ENCODE peak calls at places on chromosomes 12 and 14, in eight cellular contexts. X is uterus, E is prostate gland, S is testis, L is breast epithelium, G is adrenal gland, N is stomach, O is heart left ventricle. W is an unnamed sample.

GRCh38 chr12:24760162-24760561 is 188.7 kb downstream of the BCAT1 start:
- DNase-seq in X (no peak), E (no peak), S (no peak), L (peak), G (no peak), N (no peak), O (no peak), W (no peak)

GRCh38 chr12:121334513-121335343 is 17.5 kb downstream of the ANAPC5 start:
- DNase-seq in X (no peak), E (peak), S (peak), L (no peak), G (peak), N (no peak), O (no peak), W (no peak)

GRCh38 chr14:32933943-32934890 is 4.5 kb upstream of the NPAS3 start:
- DNase-seq in X (peak), E (no peak), S (peak), L (no peak), G (peak), N (no peak), O (peak), W (no peak)

GRCh38 chr12:132289356-132290202 is 39.8 kb downstream of the GALNT9 start:
- DNase-seq in X (no peak), E (peak), S (no peak), L (no peak), G (no peak), N (no peak), O (no peak), W (no peak)

GRCh38 chr12:116370004-116370404 is 92.5 kb upstream of the MED13L start:
- DNase-seq in X (no peak), E (no peak), S (no peak), L (no peak), G (no peak), N (no peak), O (no peak), W (no peak)

GRCh38 chr14:71320734-71321555 is 413.7 kb downstream of the PCNX1 start:
- DNase-seq in X (peak), E (peak), S (peak), L (peak), G (peak), N (peak), O (peak), W (no peak)

GRCh38 chr14:68510951-68511726 is 281.7 kb downstream of the ZFP36L1 start:
- DNase-seq in X (no peak), E (no peak), S (no peak), L (no peak), G (no peak), N (no peak), O (no peak), W (no peak)

GRCh38 chr12:5432011-5432400 is at the start of gene NTF3:
- DNase-seq in X (no peak), E (peak), S (peak), L (no peak), G (no peak), N (no peak), O (no peak), W (no peak)

GRCh38 chr14:64232095-64232830 is 61.9 kb downstream of the ESR2 start:
- DNase-seq in X (no peak), E (no peak), S (no peak), L (no peak), G (peak), N (no peak), O (no peak), W (no peak)

GRCh38 chr12:12376636-12377448 is 20.0 kb downstream of the BORCS5 start:
- DNase-seq in X (no peak), E (peak), S (no peak), L (no peak), G (peak), N (no peak), O (no peak), W (no peak)

GRCh38 chr12:125128806-125129571 is 63.8 kb downstream of the AACS start:
- DNase-seq in X (no peak), E (no peak), S (no peak), L (no peak), G (no peak), N (no peak), O (no peak), W (no peak)

GRCh38 chr12:112266473-112266872 is 115.8 kb downstream of the HECTD4 start:
- DNase-seq in X (no peak), E (no peak), S (no peak), L (no peak), G (no peak), N (no peak), O (no peak), W (no peak)

GRCh38 chr14:23525611-23526010 is 26.0 kb downstream of the ZFHX2 start:
- DNase-seq in X (no peak), E (no peak), S (no peak), L (no peak), G (no peak), N (no peak), O (no peak), W (no peak)

GRCh38 chr14:23530360-23531055 is 21.1 kb downstream of the ZFHX2 start:
- DNase-seq in X (no peak), E (no peak), S (no peak), L (no peak), G (no peak), N (no peak), O (no peak), W (no peak)

GRCh38 chr14:23529016-23529740 is 22.4 kb downstream of the ZFHX2 start:
- DNase-seq in X (no peak), E (no peak), S (no peak), L (no peak), G (no peak), N (no peak), O (no peak), W (no peak)

GRCh38 chr14:23531391-23531790 is 20.2 kb downstream of the ZFHX2 start:
- DNase-seq in X (no peak), E (no peak), S (no peak), L (no peak), G (no peak), N (no peak), O (no peak), W (no peak)

DNA sequence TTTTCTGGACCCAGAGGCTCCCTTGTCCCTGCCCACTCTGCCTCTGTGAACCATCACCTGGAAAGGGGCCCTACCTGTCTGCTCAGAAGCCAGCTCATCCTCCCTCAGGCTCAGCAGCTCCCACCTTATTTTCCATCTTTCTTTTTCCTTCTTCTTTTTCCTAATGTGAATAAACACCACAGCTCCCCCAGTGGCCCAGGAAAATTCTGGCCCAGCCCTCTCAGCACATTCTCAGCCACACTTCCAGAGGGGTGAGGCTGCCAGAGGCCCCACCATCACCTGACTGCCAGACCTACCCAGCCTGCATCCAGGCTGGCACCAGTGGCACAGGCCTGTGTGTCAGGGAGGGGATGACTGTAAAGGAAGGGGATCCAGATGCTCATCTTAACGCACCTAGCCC is 23.0 kb downstream of the ZFHX2 start:
- DNase-seq in X (no peak), E (no peak), S (no peak), L (no peak), G (no peak), N (no peak), O (no peak), W (no peak)
- TF ChIP-seq CTCF in X (no peak), E (no peak), S (no peak), L (no peak), G (no peak), N (no peak), O (no peak), W (no peak)

GRCh38 chr14:90561031-90561430 is 164.2 kb downstream of the CALM1 start:
- DNase-seq in X (no peak), E (no peak), S (no peak), L (no peak), G (no peak), N (no peak), O (no peak), W (no peak)
- H3K27ac ChIP-seq in X (no peak), E (no peak), S (no peak), L (no peak), G (no peak), N (no peak), O (no peak), W (no peak)

DNA sequence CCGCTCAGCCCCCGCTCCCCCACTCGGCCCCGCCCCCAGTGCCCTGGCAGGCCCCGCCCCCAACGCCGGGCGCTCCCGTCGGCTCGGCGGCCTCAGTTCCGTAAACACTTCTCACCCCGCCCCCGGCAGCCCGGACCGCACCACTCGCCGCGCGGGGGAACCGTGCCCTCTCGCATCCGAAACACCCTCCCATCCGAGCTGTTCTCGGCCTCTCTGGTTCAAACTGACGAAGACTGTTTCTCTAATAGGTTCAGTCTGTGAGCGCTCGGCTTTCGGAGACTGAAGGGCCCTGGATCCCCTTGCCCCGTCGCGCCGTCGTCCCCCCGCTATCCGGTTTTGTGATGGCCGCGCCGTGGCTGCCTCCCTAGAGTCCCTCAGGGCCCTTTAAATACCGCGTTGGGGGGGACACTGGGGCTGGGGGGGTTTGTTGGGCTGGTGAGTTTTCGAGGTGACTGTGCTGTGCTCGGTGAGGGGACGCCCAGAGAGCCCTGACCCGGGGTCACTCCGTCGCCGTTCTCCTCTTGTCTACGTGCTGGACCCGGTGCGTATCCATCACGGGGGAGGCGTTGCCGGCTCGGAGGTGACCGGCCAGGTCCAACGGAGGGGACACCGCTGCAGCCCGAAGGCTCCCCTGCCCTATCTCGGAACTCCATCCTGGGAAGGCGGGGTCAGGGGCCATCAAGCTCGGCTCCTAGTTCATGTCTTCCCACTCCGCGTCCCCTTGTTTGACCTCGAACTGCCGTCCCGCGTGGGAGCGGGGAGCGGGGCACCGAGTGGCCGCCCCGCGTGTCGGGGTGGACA is at the start of gene TCP11L2:
- DNase-seq in X (peak), E (peak), S (peak), L (peak), G (peak), N (peak), O (peak), W (peak)
- TF ChIP-seq POLR2A in X (peak), E (peak), S (no peak), L (peak), G (no peak), N (no peak), O (peak), W (peak)

DNA sequence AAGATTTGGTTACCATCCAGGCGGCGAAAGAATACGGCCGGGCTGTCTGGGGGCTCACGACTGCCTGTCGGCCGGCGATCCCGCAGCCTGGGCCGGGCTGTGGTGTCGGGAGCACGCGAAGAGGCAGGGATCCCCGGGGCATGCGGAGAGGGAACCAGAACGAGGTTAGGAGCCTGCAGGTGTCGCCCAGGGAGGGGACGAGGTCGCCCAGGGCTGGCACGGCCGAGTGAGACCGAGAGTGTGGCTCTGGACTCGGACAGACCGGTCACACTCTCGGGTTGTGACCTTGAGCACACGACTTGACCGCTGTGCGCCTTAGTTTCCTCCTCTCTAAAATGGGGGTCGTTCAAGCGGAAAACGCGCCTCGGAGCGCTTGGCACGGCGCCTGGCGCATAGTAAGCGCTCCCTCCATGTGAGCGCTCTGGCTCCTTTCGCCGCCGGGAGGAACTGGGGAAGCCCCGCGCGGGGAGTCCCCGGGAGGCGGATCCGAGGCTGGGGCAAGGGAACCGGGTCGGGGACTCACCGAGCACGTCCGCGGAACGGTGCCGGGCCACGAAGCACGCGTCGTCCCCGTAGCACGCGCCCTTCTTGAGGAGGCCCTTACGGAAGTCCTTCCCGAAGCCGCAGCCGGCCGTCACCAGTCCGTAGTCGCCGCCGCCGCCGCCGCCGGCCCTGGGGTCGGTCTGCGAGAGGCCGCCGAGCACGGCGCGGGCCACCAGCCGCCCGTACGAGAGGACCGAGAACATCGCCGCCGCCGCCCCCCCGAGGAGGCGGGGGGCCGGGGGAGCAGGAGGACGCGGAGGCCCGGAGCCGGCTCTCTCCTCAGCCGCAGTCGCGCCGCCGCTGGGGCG is 607 bp downstream of the PPTC7 start:
- DNase-seq in X (peak), E (peak), S (peak), L (peak), G (peak), N (peak), O (peak), W (no peak)
- TF ChIP-seq CTCF in X (no peak), E (no peak), S (no peak), L (no peak), G (no peak), N (no peak), O (no peak), W (no peak)

GRCh38 chr14:91388551-91388975 is 29.1 kb downstream of the CCDC88C start:
- DNase-seq in X (no peak), E (no peak), S (no peak), L (no peak), G (peak), N (no peak), O (no peak), W (no peak)

GRCh38 chr14:91387135-91387849 is 30.3 kb downstream of the CCDC88C start:
- DNase-seq in X (no peak), E (peak), S (no peak), L (no peak), G (no peak), N (no peak), O (no peak), W (no peak)

GRCh38 chr14:91390165-91390778 is 27.3 kb downstream of the CCDC88C start:
- DNase-seq in X (no peak), E (no peak), S (no peak), L (no peak), G (no peak), N (no peak), O (no peak), W (no peak)

GRCh38 chr14:91389173-91389572 is 28.4 kb downstream of the CCDC88C start:
- DNase-seq in X (no peak), E (no peak), S (no peak), L (no peak), G (no peak), N (no peak), O (no peak), W (no peak)

DNA sequence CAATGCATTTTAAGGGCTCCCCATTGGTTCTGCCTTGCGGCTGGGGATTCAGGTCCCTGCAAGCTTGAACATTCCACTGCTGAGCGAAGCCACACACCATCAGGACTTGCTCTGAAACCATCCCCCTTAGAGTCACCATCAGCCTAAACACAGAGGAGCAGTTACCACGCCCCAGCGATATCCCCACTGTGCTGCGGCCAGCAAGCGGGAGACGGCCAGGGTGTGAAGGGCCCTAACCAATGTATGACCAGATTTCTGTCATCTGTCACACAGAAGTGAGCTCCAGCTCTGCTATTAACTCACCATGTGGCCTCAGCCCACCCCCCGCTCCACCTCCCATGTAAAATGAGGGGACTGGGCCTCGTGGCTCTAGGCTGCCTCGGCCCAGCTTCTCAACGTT is 29.6 kb downstream of the CCDC88C start:
- DNase-seq in X (no peak), E (no peak), S (no peak), L (no peak), G (no peak), N (no peak), O (no peak), W (no peak)
- H3K27ac ChIP-seq in X (no peak), E (peak), S (no peak), L (no peak), G (no peak), N (peak), O (no peak), W (peak)

GRCh38 chr14:50997712-50998111 is 53.4 kb upstream of the PYGL start:
- DNase-seq in X (no peak), E (no peak), S (no peak), L (no peak), G (no peak), N (no peak), O (no peak), W (no peak)
- TF ChIP-seq POLR2A in X (no peak), E (no peak), S (no peak), L (no peak), G (no peak), N (no peak), O (no peak), W (no peak)

DNA sequence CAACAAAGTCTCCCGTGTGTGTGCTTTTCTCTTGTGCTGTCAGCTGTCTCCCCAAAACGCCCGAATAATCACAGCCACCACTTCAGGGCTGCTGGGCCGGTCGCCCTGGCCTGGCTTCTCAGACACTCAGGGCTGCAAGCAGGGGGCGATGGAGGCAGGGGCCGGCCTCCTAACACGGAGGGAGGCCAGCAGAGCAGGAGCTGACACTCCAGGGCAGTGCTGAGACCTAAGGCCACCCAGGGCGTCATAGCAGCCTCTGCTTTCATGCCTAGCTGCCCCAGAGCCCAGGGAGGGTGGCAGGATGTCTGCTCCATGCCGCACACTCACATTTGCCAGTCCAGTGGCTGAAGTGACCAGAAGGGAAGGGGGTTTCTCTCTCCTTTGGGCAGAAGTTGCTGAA is 25.6 kb downstream of the STX2 start:
- DNase-seq in X (no peak), E (no peak), S (no peak), L (no peak), G (no peak), N (no peak), O (no peak), W (no peak)
- TF ChIP-seq CTCF in X (no peak), E (no peak), S (no peak), L (no peak), G (no peak), N (no peak), O (no peak), W (no peak)